ENCODE peak calls at places on chromosomes 6 and 20, in six cellular contexts. One of them, this sample, is unnamed. For H3K9me3, the result is how much of the 10 kb centered on the place peaks cover.

GRCh38 chr6:130076512-130076911 is 58.1 kb downstream of the L3MBTL3 start:
- DNase-seq in thyroid gland: no peak
- DNase-seq in neuronal stem cell: no peak
- DNase-seq in CD4-positive, alpha-beta memory T cell: no peak
- DNase-seq in lower lobe of right lung: no peak
- DNase-seq in kidney: no peak
- DNase-seq in this sample: no peak

GRCh38 chr6:160071805-160072687 is 49.6 kb upstream of the SLC22A1 start:
- DNase-seq in thyroid gland: no peak
- DNase-seq in neuronal stem cell: no peak
- DNase-seq in CD4-positive, alpha-beta memory T cell: no peak
- DNase-seq in lower lobe of right lung: no peak
- DNase-seq in kidney: no peak
- DNase-seq in this sample: no peak

GRCh38 chr6:101539510-101540245 is 146.2 kb downstream of the GRIK2 start:
- DNase-seq in thyroid gland: no peak
- DNase-seq in neuronal stem cell: no peak
- DNase-seq in CD4-positive, alpha-beta memory T cell: no peak
- DNase-seq in lower lobe of right lung: no peak
- DNase-seq in kidney: no peak
- DNase-seq in this sample: no peak

GRCh38 chr20:64273109-64273508 is 17.6 kb downstream of the PCMTD2 start:
- DNase-seq in thyroid gland: no peak
- DNase-seq in neuronal stem cell: no peak
- DNase-seq in CD4-positive, alpha-beta memory T cell: no peak
- DNase-seq in lower lobe of right lung: no peak
- DNase-seq in kidney: no peak
- DNase-seq in this sample: no peak

GRCh38 chr6:36946526-36946925 is 8.0 kb upstream of the PI16 start:
- DNase-seq in thyroid gland: no peak
- DNase-seq in neuronal stem cell: no peak
- DNase-seq in CD4-positive, alpha-beta memory T cell: no peak
- DNase-seq in lower lobe of right lung: no peak
- DNase-seq in kidney: peak
- DNase-seq in this sample: no peak

GRCh38 chr6:154485784-154486183 is 24.7 kb downstream of the CNKSR3 start:
- DNase-seq in thyroid gland: no peak
- DNase-seq in neuronal stem cell: no peak
- DNase-seq in CD4-positive, alpha-beta memory T cell: no peak
- DNase-seq in lower lobe of right lung: no peak
- DNase-seq in kidney: no peak
- DNase-seq in this sample: no peak

GRCh38 chr6:134074151-134074712 is 21.8 kb upstream of the SLC2A12 start:
- DNase-seq in thyroid gland: no peak
- DNase-seq in neuronal stem cell: peak
- DNase-seq in CD4-positive, alpha-beta memory T cell: no peak
- DNase-seq in lower lobe of right lung: no peak
- DNase-seq in kidney: no peak
- DNase-seq in this sample: no peak

GRCh38 chr20:24132246-24132645 is 143.7 kb upstream of the GGTLC1 start:
- DNase-seq in thyroid gland: no peak
- DNase-seq in neuronal stem cell: no peak
- DNase-seq in CD4-positive, alpha-beta memory T cell: no peak
- DNase-seq in lower lobe of right lung: no peak
- DNase-seq in kidney: no peak
- DNase-seq in this sample: no peak

GRCh38 chr20:63521602-63522001 is 1.0 kb downstream of the PPDPF start:
- DNase-seq in thyroid gland: no peak
- DNase-seq in neuronal stem cell: no peak
- DNase-seq in CD4-positive, alpha-beta memory T cell: no peak
- DNase-seq in lower lobe of right lung: peak
- DNase-seq in kidney: peak
- DNase-seq in this sample: no peak

GRCh38 chr20:59845472-59845871 is 88.0 kb downstream of the SYCP2 start:
- DNase-seq in thyroid gland: no peak
- DNase-seq in neuronal stem cell: no peak
- DNase-seq in CD4-positive, alpha-beta memory T cell: no peak
- DNase-seq in lower lobe of right lung: no peak
- DNase-seq in kidney: no peak
- DNase-seq in this sample: no peak
- H3K9me3 ChIP-seq in thyroid gland: under half
- H3K9me3 ChIP-seq in neuronal stem cell: under half
- H3K9me3 ChIP-seq in CD4-positive, alpha-beta memory T cell: under half
- H3K9me3 ChIP-seq in lower lobe of right lung: under half
- H3K9me3 ChIP-seq in kidney: under half
- H3K9me3 ChIP-seq in this sample: under half

GRCh38 chr6:110183292-110183691 is 3.1 kb downstream of the CDC40 start:
- DNase-seq in thyroid gland: no peak
- DNase-seq in neuronal stem cell: no peak
- DNase-seq in CD4-positive, alpha-beta memory T cell: no peak
- DNase-seq in lower lobe of right lung: no peak
- DNase-seq in kidney: no peak
- DNase-seq in this sample: no peak

GRCh38 chr6:110179406-110180227 is at the start of gene WASF1:
- DNase-seq in thyroid gland: peak
- DNase-seq in neuronal stem cell: peak
- DNase-seq in CD4-positive, alpha-beta memory T cell: peak
- DNase-seq in lower lobe of right lung: peak
- DNase-seq in kidney: peak
- DNase-seq in this sample: peak

GRCh38 chr6:110181131-110182027 is 1.2 kb downstream of the CDC40 start:
- DNase-seq in thyroid gland: no peak
- DNase-seq in neuronal stem cell: no peak
- DNase-seq in CD4-positive, alpha-beta memory T cell: no peak
- DNase-seq in lower lobe of right lung: no peak
- DNase-seq in kidney: no peak
- DNase-seq in this sample: no peak

GRCh38 chr6:110180228-110181008 is at the start of gene CDC40:
- DNase-seq in thyroid gland: peak
- DNase-seq in neuronal stem cell: no peak
- DNase-seq in CD4-positive, alpha-beta memory T cell: no peak
- DNase-seq in lower lobe of right lung: peak
- DNase-seq in kidney: peak
- DNase-seq in this sample: peak

DNA sequence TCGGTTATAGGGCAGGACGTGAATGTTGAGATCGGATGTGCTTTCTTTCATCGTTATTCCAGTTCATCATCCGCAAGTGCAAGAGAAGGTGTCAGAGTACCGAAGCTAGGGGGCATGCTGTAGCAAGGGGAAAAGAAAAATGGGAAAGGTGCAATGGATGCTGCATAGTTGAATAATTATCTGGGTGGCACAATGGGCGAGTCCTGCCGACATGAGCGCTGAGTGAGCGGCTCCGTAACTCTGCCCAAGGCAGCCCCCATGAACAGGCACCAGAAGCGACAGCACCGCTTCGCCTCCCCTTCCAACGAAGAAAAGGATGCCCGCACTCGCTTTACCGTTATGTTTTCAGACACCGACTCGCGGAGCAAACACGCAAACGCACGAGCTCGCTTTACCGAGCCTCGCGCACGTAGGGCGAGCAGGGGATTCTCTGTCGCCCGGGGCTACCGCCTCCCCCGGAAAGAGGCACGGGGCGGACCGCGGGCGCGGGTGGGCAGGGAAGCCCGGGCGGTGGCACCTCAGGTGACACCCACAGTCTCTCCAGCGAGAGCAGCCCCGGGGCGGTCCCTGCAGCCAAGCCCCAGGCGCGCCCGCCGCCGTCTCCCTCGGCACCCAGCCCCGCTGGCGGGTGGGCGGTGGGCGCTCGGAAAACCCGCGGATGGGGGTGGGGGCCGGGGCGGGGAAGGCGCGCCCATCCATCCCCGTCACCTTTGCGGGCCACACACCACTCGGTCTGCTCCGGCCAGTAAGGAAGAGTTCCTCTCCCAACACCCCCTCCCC is 654 bp downstream of the WASF1 start:
- DNase-seq in thyroid gland: peak
- DNase-seq in neuronal stem cell: peak
- DNase-seq in CD4-positive, alpha-beta memory T cell: peak
- DNase-seq in lower lobe of right lung: peak
- DNase-seq in kidney: peak
- DNase-seq in this sample: peak
- H3K9me3 ChIP-seq in thyroid gland: under half
- H3K9me3 ChIP-seq in neuronal stem cell: under half
- H3K9me3 ChIP-seq in CD4-positive, alpha-beta memory T cell: under half
- H3K9me3 ChIP-seq in lower lobe of right lung: under half
- H3K9me3 ChIP-seq in kidney: under half
- H3K9me3 ChIP-seq in this sample: under half

GRCh38 chr6:90198758-90199425 is 97.8 kb downstream of the BACH2 start:
- DNase-seq in thyroid gland: no peak
- DNase-seq in neuronal stem cell: no peak
- DNase-seq in CD4-positive, alpha-beta memory T cell: no peak
- DNase-seq in lower lobe of right lung: no peak
- DNase-seq in kidney: no peak
- DNase-seq in this sample: no peak
- H3K9me3 ChIP-seq in thyroid gland: under half
- H3K9me3 ChIP-seq in neuronal stem cell: under half
- H3K9me3 ChIP-seq in CD4-positive, alpha-beta memory T cell: under half
- H3K9me3 ChIP-seq in lower lobe of right lung: under half
- H3K9me3 ChIP-seq in kidney: under half
- H3K9me3 ChIP-seq in this sample: under half

DNA sequence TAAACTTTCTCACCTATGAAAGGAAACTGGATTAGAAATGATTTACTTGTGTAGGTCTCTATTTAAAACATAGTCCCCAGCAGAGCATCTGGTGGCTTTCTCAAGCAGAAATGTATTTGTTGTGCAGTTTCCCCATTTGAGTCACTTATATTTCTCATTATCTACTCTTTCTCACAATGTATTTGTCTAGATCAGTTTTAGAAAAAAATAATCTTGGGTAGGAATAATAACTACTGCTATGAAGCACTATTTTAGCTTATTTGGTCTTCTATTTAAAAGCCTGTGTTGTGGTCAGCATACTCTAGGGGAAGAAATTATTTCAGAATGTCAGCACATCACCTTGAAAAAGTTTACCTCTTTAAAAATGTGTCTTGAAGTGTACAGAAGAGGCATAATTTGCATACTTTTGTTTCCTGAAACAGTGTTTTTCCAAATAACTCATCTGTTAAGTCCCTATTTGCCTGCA is 60.9 kb upstream of the PRL start:
- DNase-seq in thyroid gland: no peak
- DNase-seq in neuronal stem cell: no peak
- DNase-seq in CD4-positive, alpha-beta memory T cell: no peak
- DNase-seq in lower lobe of right lung: no peak
- DNase-seq in kidney: no peak
- DNase-seq in this sample: no peak
- H3K9me3 ChIP-seq in thyroid gland: under half
- H3K9me3 ChIP-seq in neuronal stem cell: under half
- H3K9me3 ChIP-seq in CD4-positive, alpha-beta memory T cell: under half
- H3K9me3 ChIP-seq in lower lobe of right lung: under half
- H3K9me3 ChIP-seq in kidney: under half
- H3K9me3 ChIP-seq in this sample: under half

GRCh38 chr20:51300104-51300503 is 242.4 kb downstream of the NFATC2 start:
- DNase-seq in thyroid gland: no peak
- DNase-seq in neuronal stem cell: no peak
- DNase-seq in CD4-positive, alpha-beta memory T cell: no peak
- DNase-seq in lower lobe of right lung: no peak
- DNase-seq in kidney: no peak
- DNase-seq in this sample: no peak
- H3K9me3 ChIP-seq in thyroid gland: under half
- H3K9me3 ChIP-seq in neuronal stem cell: under half
- H3K9me3 ChIP-seq in CD4-positive, alpha-beta memory T cell: under half
- H3K9me3 ChIP-seq in lower lobe of right lung: under half
- H3K9me3 ChIP-seq in kidney: under half
- H3K9me3 ChIP-seq in this sample: under half

DNA sequence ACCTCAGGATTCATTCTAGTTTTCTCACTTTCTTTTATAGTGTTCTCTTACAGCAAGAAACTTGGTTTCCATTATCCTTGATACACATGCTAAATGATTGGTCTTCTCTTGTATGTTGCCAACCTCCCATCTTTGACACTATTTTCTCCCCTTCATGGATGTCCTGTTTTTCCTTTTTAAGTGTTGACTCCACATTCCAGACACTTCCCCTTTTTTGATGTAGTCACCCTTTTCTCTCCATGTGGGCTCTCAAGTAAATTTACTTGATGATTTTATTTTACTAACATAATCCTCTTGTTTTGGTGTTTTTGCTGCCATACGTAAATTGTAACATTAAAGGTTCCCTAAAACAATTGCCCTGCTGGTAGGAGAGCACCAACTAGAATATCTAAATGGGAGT is 148.1 kb downstream of the ZFAND3 start:
- DNase-seq in thyroid gland: no peak
- DNase-seq in neuronal stem cell: no peak
- DNase-seq in CD4-positive, alpha-beta memory T cell: no peak
- DNase-seq in lower lobe of right lung: no peak
- DNase-seq in kidney: no peak
- DNase-seq in this sample: no peak
- H3K9me3 ChIP-seq in thyroid gland: under half
- H3K9me3 ChIP-seq in neuronal stem cell: under half
- H3K9me3 ChIP-seq in CD4-positive, alpha-beta memory T cell: under half
- H3K9me3 ChIP-seq in lower lobe of right lung: under half
- H3K9me3 ChIP-seq in kidney: under half
- H3K9me3 ChIP-seq in this sample: under half

DNA sequence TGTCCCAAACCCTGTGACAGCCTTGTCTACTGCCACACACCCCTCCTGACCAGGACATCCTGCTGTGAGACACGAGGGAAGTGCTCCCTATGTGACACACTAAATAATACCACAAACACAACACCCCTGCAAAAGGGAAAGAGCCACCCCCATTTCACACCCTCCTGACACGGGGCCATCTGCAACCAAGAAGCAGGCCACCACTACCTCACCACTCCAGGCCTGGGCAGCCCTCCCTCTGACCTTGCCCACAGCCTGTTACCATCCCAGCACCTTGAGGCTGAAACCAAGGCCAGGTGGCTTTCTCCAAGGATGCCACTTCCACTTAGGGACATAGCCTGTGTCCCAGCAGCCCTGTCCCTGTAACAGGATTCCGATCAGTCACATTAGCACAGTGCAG is 68.2 kb downstream of the NINL start:
- DNase-seq in thyroid gland: no peak
- DNase-seq in neuronal stem cell: no peak
- DNase-seq in CD4-positive, alpha-beta memory T cell: no peak
- DNase-seq in lower lobe of right lung: no peak
- DNase-seq in kidney: no peak
- DNase-seq in this sample: no peak
- H3K9me3 ChIP-seq in thyroid gland: under half
- H3K9me3 ChIP-seq in neuronal stem cell: under half
- H3K9me3 ChIP-seq in CD4-positive, alpha-beta memory T cell: under half
- H3K9me3 ChIP-seq in lower lobe of right lung: under half
- H3K9me3 ChIP-seq in kidney: under half
- H3K9me3 ChIP-seq in this sample: under half

This sample was measured in T-helper 17 cell.